ENCODE peak calls at places on chromosomes 11 and 22, in ten cellular contexts. Q is keratinocyte, N is PC-9, G is brain microvascular endothelial cell, X is GM12878, K is cardiac muscle cell, E is ascending aorta, B is A549, T is tibial artery, O is IMR-90. U is an unnamed sample.

GRCh38 chr11:77473001-77473800 is 693 bp downstream of the PAK1 start:
- DNase-seq in G (no peak), B (peak; percentile 15), O (no peak), E (no peak), N (peak; percentile 58), Q (no peak), X (no peak), K (peak; percentile 77), T (no peak), U (peak; percentile 53)

GRCh38 chr11:57179701-57180100 is 2.1 kb upstream of the LRRC55 start:
- DNase-seq in B (no peak), O (no peak), K (no peak), E (no peak), N (no peak), X (no peak), T (no peak), Q (no peak), G (no peak), U (no peak)

GRCh38 chr11:68039526-68040086 is 781 bp downstream of the TCIRG1 start:
- DNase-seq in N (no peak), X (no peak), B (no peak), G (no peak), K (no peak), T (no peak), Q (no peak), O (no peak), E (no peak), U (no peak)

GRCh38 chr11:126992065-126992803 is 8.3 kb downstream of the KIRREL3 start:
- DNase-seq in B (peak; percentile 86), T (no peak), O (peak; percentile 98), Q (no peak), G (peak; percentile 93), N (peak; percentile 51), K (no peak), E (no peak), X (no peak), U (no peak)

GRCh38 chr11:65497141-65498041 is 1.5 kb upstream of the MALAT1 start:
- DNase-seq in Q (no peak), G (peak; percentile 97), E (peak; percentile 94), O (peak; percentile 97), N (peak; percentile 100), X (peak; percentile 95), T (peak; percentile 98), K (peak; percentile 98), B (peak; percentile 99), U (peak; percentile 98)

GRCh38 chr11:14380947-14381555 is 22.1 kb upstream of the RRAS2 start:
- DNase-seq in K (peak; percentile 72), Q (no peak), N (peak; percentile 38), G (no peak), E (peak; percentile 45), X (no peak), O (peak; percentile 36), B (peak; percentile 58), T (peak; percentile 76), U (peak; percentile 91)

GRCh38 chr22:30444632-30445437 is 19.3 kb downstream of the MTFP1 start:
- DNase-seq in Q (no peak), X (no peak), G (peak; percentile 67), B (peak; percentile 62), T (no peak), E (no peak), O (peak; percentile 52), K (peak; percentile 71), N (peak; percentile 53), U (no peak)

GRCh38 chr11:106668147-106668546 is 350.1 kb downstream of the GUCY1A2 start:
- DNase-seq in G (peak; percentile 71), X (no peak), K (no peak), B (no peak), T (no peak), N (no peak), O (peak; percentile 71), E (no peak), Q (no peak), U (no peak)

GRCh38 chr11:15097411-15097810 is 17.3 kb upstream of the INSC start:
- DNase-seq in B (no peak), Q (no peak), O (no peak), K (no peak), E (no peak), T (no peak), G (no peak), X (no peak), N (no peak), U (no peak)

GRCh38 chr11:65854161-65854592 is 3.8 kb downstream of the CFL1 start:
- DNase-seq in X (no peak), E (no peak), B (no peak), T (no peak), O (no peak), N (no peak), K (no peak), Q (no peak), G (no peak), U (no peak)

GRCh38 chr22:27719535-27720227 is 81.9 kb downstream of the MN1 start:
- DNase-seq in G (peak; percentile 11), O (peak; percentile 16), T (peak; percentile 40), K (no peak), N (no peak), X (no peak), Q (peak; percentile 100), B (peak; percentile 69), E (no peak), U (no peak)

GRCh38 chr22:27716074-27716473 is 85.5 kb downstream of the MN1 start:
- DNase-seq in B (no peak), G (no peak), Q (no peak), O (no peak), T (no peak), E (no peak), K (no peak), X (no peak), N (no peak), U (no peak)

GRCh38 chr22:27719033-27719341 is 82.6 kb downstream of the MN1 start:
- DNase-seq in T (no peak), X (no peak), Q (no peak), G (no peak), O (no peak), N (no peak), E (no peak), B (no peak), K (no peak), U (no peak)

GRCh38 chr22:27717094-27717493 is 84.5 kb downstream of the MN1 start:
- DNase-seq in K (no peak), O (no peak), G (no peak), Q (no peak), N (no peak), B (no peak), X (no peak), E (no peak), T (no peak), U (no peak)

DNA sequence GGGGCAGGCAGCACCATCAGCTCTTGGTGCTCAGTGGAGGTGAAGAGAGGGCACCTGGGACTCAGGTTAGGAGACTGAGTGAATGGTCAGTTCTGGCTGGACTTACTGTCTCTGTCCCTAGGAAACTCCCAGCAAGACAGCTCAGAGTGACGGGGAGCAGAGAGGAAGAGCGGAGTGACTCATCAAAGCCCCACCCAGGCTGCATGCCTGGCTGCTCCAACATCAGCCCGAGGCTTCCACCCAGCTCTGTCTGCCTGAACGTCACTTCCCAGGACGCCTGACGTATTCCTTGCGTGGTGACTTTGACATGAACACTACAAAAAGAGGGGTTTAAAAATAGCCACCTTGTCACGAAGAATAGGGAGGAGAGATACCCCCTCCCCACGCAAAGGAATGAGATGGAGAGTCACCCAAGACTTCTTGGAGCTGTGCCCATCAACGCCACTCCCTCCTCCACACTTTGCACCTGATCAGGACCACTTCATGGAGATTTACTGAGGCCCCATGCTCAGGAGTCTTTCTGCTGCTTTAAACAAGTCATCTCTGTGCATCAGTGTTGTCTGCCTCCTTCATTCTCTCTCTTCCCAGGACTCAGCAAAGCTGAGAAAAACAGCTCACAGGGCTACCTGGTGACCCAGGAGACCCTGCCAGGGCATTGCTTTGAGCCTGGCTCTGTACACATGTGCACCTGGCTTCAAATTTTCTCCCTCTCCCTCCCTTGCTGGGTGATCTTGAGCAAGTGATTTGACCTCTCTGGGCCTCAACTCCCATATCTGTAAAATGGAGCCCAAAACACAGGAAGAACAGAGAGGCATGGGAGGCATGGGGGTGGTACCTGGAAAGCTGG is 83.1 kb downstream of the MN1 start:
- DNase-seq in E (peak; percentile 51), K (peak; percentile 28), T (peak; percentile 77), X (no peak), Q (peak; percentile 86), B (peak; percentile 95), G (peak; percentile 96), N (peak; percentile 74), O (peak; percentile 98), U (no peak)
- H3K27ac ChIP-seq in E (no peak overlapping the region), K (no peak overlapping the region), T (peak overlapping the region; percentile 27), X (no peak overlapping the region), Q (peak overlapping the region; percentile 96), B (peak overlapping the region; percentile 84), G (peak overlapping the region; percentile 64), N (peak overlapping the region; percentile 65), O (peak overlapping the region; percentile 63), U (peak overlapping the region; percentile 57)

GRCh38 chr11:64231536-64231935 is 1.2 kb downstream of the DNAJC4 start:
- DNase-seq in K (no peak), B (no peak), Q (no peak), O (no peak), G (no peak), X (no peak), T (no peak), E (no peak), N (no peak), U (no peak)
- H3K4me3 ChIP-seq in K (peak overlapping the region; percentile 50), B (no peak overlapping the region), Q (no peak overlapping the region), O (no peak overlapping the region), G (no peak overlapping the region), X (no peak overlapping the region), T (no peak overlapping the region), E (no peak overlapping the region), N (no peak overlapping the region), U (no peak overlapping the region)

DNA sequence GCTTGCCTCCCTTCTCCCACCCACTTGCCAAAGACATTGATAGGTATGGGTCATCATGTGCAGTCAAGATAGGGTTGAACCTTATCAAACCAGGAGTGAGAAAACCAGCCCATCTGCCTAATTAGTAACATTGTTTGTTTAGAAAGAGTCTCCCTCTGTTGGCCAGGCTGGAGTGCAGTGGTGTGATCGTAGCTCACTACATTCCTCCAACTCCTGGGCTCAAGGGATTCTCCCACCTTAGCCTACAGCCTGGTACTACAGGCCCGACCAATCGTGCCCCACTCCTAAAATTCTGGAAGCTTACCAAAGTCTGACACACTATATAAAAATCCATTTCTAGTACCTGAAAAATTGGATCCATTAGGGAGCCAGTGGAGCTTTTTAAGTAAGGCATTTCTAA is 4.5 kb downstream of the C11orf71 start:
- DNase-seq in E (no peak), Q (no peak), N (no peak), B (no peak), K (no peak), G (no peak), X (no peak), T (no peak), O (no peak), U (no peak)
- TF ChIP-seq CTCF in E (no peak), Q (peak; percentile 68), N (no peak), B (peak; percentile 15), K (peak; percentile 44), G (peak; percentile 64), X (peak; percentile 21), T (no peak), O (peak; percentile 34), U (no peak)

GRCh38 chr11:58227956-58228615 is 632 bp downstream of the OR10Q1 start:
- DNase-seq in T (no peak), Q (no peak), K (no peak), O (no peak), B (no peak), G (no peak), E (no peak), N (no peak), X (no peak), U (no peak)

DNA sequence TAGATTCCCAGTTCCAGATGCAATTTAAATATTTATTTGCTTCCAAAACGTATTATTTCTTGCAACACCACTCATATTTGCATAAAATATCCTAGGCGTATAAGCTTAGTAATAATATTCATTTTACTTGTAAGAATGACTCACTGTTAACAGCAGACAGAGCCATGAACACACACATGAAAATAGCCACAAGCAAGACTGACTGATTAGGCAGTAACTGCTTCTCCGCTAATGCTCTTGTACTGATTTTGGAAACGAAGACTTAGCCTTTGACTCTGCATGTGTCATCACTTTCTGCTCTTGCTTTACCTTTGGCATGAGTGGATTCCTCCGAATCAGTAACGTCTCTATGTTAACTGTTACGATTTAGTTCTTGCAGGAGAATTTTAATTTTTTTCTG is 6.0 kb downstream of the OR10Q1 start:
- DNase-seq in B (no peak), G (no peak), K (no peak), Q (peak; percentile 56), O (peak; percentile 41), X (no peak), E (no peak), T (no peak), N (no peak), U (no peak)
- H3K27ac ChIP-seq in B (no peak overlapping the region), G (no peak overlapping the region), K (no peak overlapping the region), Q (no peak overlapping the region), O (no peak overlapping the region), X (no peak overlapping the region), E (no peak overlapping the region), T (no peak overlapping the region), N (no peak overlapping the region), U (no peak overlapping the region)

U was measured in left lung.